ENCODE peak calls at places on chromosomes 1 and 21, in eight cellular contexts. S is BJ; G is activated naive CD8-positive, alpha-beta T cell treated with anti-CD3 and anti-CD28 coated beads, Interleukin-2, amount 10 ng/mL, durations not matched to agents 7 days and 5 days; V is HAP-1; T is thyroid gland; M is activated B cell treated with CpG ODN at 0.5 μM for 24 hours; Z is smooth muscle cell of the brain vasculature; U is astrocyte. X is an unnamed sample.

GRCh38 chr1:26388791-26389445 is 16.4 kb upstream of the ZNF683 start:
- DNase-seq in S (no peak), G (no peak), V (no peak), T (no peak), M (no peak), Z (no peak), U (no peak), X (no peak)

GRCh38 chr1:33898933-33899332 is 35.1 kb downstream of the HMGB4 start:
- DNase-seq in S (no peak), G (no peak), V (no peak), T (no peak), M (no peak), Z (no peak), U (no peak), X (no peak)

GRCh38 chr21:38140192-38140905 is 116.4 kb upstream of the KCNJ15 start:
- DNase-seq in S (no peak), G (no peak), V (no peak), T (peak), M (no peak), Z (no peak), U (peak), X (peak)

GRCh38 chr1:2555634-2556276 is 416 bp upstream of the TNFRSF14 start:
- DNase-seq in S (no peak), G (peak), V (no peak), T (peak), M (peak), Z (no peak), U (no peak), X (peak)

GRCh38 chr1:34684246-34684645 is 70.6 kb upstream of the GJB5 start:
- DNase-seq in S (no peak), G (no peak), V (no peak), T (no peak), M (no peak), Z (no peak), U (no peak), X (no peak)

GRCh38 chr21:23725576-23725975 is 1881.7 kb downstream of the MRPL39 start:
- DNase-seq in S (no peak), G (no peak), V (peak), T (no peak), M (no peak), Z (no peak), U (no peak), X (no peak)

GRCh38 chr21:45155910-45156309 is 81.5 kb downstream of the ADARB1 start:
- DNase-seq in S (no peak), G (no peak), V (no peak), T (no peak), M (no peak), Z (no peak), U (no peak), X (no peak)

GRCh38 chr1:9753121-9753531 is 70.6 kb downstream of the CLSTN1 start:
- DNase-seq in S (no peak), G (no peak), V (no peak), T (peak), M (no peak), Z (peak), U (peak), X (peak)

GRCh38 chr1:45862008-45862407 is 58.6 kb downstream of the MAST2 start:
- DNase-seq in S (no peak), G (no peak), V (no peak), T (no peak), M (no peak), Z (no peak), U (no peak), X (no peak)

GRCh38 chr1:107964397-107965111 is 426 bp downstream of the VAV3 start:
- DNase-seq in S (no peak), G (peak), V (no peak), T (peak), M (peak), Z (no peak), U (peak), X (peak)

GRCh38 chr1:184954232-184954995 is 19.9 kb downstream of the NIBAN1 start:
- DNase-seq in S (no peak), G (no peak), V (no peak), T (no peak), M (no peak), Z (no peak), U (peak), X (no peak)

GRCh38 chr1:18640228-18641004 is 9.8 kb downstream of the PAX7 start:
- DNase-seq in S (no peak), G (no peak), V (no peak), T (no peak), M (no peak), Z (no peak), U (no peak), X (no peak)

GRCh38 chr1:66266756-66267155 is 267.2 kb upstream of the SGIP1 start:
- DNase-seq in S (no peak), G (no peak), V (no peak), T (no peak), M (no peak), Z (no peak), U (no peak), X (no peak)

GRCh38 chr1:21251773-21252471 is 38.3 kb downstream of the ECE1 start:
- DNase-seq in S (peak), G (no peak), V (no peak), T (peak), M (no peak), Z (no peak), U (peak), X (peak)

GRCh38 chr1:15156807-15157380 is 3.3 kb downstream of the TMEM51 start:
- DNase-seq in S (no peak), G (no peak), V (no peak), T (no peak), M (no peak), Z (no peak), U (no peak), X (no peak)

GRCh38 chr1:173507205-173507846 is 30.2 kb downstream of the PRDX6 start:
- DNase-seq in S (peak), G (no peak), V (peak), T (peak), M (no peak), Z (peak), U (peak), X (no peak)

GRCh38 chr1:185483647-185484450 is 166.8 kb upstream of the IVNS1ABP start:
- DNase-seq in S (peak), G (no peak), V (peak), T (peak), M (no peak), Z (peak), U (peak), X (no peak)

GRCh38 chr1:2587071-2587859 is 688 bp downstream of the PRXL2B start:
- DNase-seq in S (no peak), G (no peak), V (no peak), T (no peak), M (no peak), Z (no peak), U (peak), X (peak)

GRCh38 chr1:222087207-222087920 is 345.5 kb upstream of the DUSP10 start:
- DNase-seq in S (no peak), G (no peak), V (no peak), T (no peak), M (no peak), Z (no peak), U (no peak), X (no peak)

GRCh38 chr1:201353186-201353940 is 24.1 kb downstream of the TNNT2 start:
- DNase-seq in S (no peak), G (no peak), V (no peak), T (no peak), M (no peak), Z (no peak), U (no peak), X (peak)

GRCh38 chr1:78541479-78541878 is 50.7 kb downstream of the PTGFR start:
- DNase-seq in S (no peak), G (no peak), V (no peak), T (no peak), M (no peak), Z (no peak), U (no peak), X (no peak)

GRCh38 chr21:45277101-45278045 is 10.3 kb downstream of the POFUT2 start:
- DNase-seq in S (no peak), G (no peak), V (no peak), T (no peak), M (peak), Z (no peak), U (no peak), X (no peak)

GRCh38 chr1:111204211-111204883 is 3.9 kb upstream of the DENND2D start:
- DNase-seq in S (no peak), G (peak), V (no peak), T (peak), M (peak), Z (no peak), U (no peak), X (peak)

GRCh38 chr1:11594625-11595024 is 59.6 kb downstream of the FBXO2 start:
- DNase-seq in S (no peak), G (no peak), V (no peak), T (no peak), M (no peak), Z (no peak), U (no peak), X (no peak)

GRCh38 chr1:1318131-1318652 is 6.3 kb downstream of the INTS11 start:
- DNase-seq in S (peak), G (no peak), V (no peak), T (peak), M (no peak), Z (peak), U (peak), X (peak)

GRCh38 chr1:7588457-7588827 is 182.7 kb upstream of the VAMP3 start:
- DNase-seq in S (no peak), G (peak), V (no peak), T (no peak), M (no peak), Z (no peak), U (no peak), X (peak)

GRCh38 chr1:24705260-24706073 is 39.8 kb upstream of the CLIC4 start:
- DNase-seq in S (no peak), G (no peak), V (peak), T (peak), M (peak), Z (peak), U (peak), X (peak)

GRCh38 chr1:228093050-228093906 is 9.8 kb downstream of the C1orf35 start:
- DNase-seq in S (no peak), G (no peak), V (no peak), T (no peak), M (no peak), Z (no peak), U (no peak), X (no peak)

GRCh38 chr1:25729774-25730173 is 70.2 kb upstream of the SELENON start:
- DNase-seq in S (no peak), G (no peak), V (no peak), T (no peak), M (no peak), Z (no peak), U (no peak), X (no peak)

GRCh38 chr1:210683403-210684047 is 354.8 kb downstream of the HHAT start:
- DNase-seq in S (no peak), G (no peak), V (no peak), T (no peak), M (no peak), Z (no peak), U (no peak), X (no peak)

GRCh38 chr1:51535006-51535592 is 16.0 kb upstream of the EPS15 start:
- DNase-seq in S (peak), G (no peak), V (peak), T (peak), M (no peak), Z (peak), U (peak), X (peak)

GRCh38 chr1:20100632-20101355 is 18.5 kb downstream of the PLA2G2D start:
- DNase-seq in S (no peak), G (no peak), V (peak), T (peak), M (peak), Z (no peak), U (peak), X (peak)

GRCh38 chr1:55129194-55129728 is 85.9 kb downstream of the USP24 start:
- DNase-seq in S (no peak), G (no peak), V (no peak), T (no peak), M (no peak), Z (no peak), U (peak), X (peak)